ENCODE peak calls at places on chromosomes 7 and 10, in five cellular contexts. V is kidney epithelial cell, O is lower lobe of right lung, W is AG10803, G is foreskin keratinocyte. J is an unnamed sample.

GRCh38 chr10:75243426-75243825 is 7.7 kb upstream of the COMTD1 start:
- DNase-seq in V (no peak), O (no peak), W (no peak), G (no peak), J (no peak)

GRCh38 chr7:1548438-1548831 is 7.6 kb downstream of the TMEM184A start:
- DNase-seq in V (no peak), O (no peak), W (no peak), G (no peak), J (no peak)

GRCh38 chr10:101817542-101818118 is 614 bp downstream of the OGA start:
- DNase-seq in V (peak; percentile 79), O (peak; percentile 94), W (peak; percentile 94), G (peak; percentile 85), J (peak; percentile 96)

GRCh38 chr10:8453587-8453986 is 399.1 kb downstream of the GATA3 start:
- DNase-seq in V (no peak), O (peak; percentile 55), W (no peak), G (peak; percentile 65), J (no peak)

GRCh38 chr10:116715396-116715795 is 27.0 kb downstream of the HSPA12A start:
- DNase-seq in V (no peak), O (no peak), W (peak; percentile 43), G (no peak), J (no peak)

GRCh38 chr10:3260066-3260834 is 87.7 kb upstream of the PITRM1 start:
- DNase-seq in V (no peak), O (no peak), W (no peak), G (no peak), J (no peak)

GRCh38 chr7:1651897-1652296 is 18.2 kb upstream of the ELFN1 start:
- DNase-seq in V (no peak), O (no peak), W (no peak), G (no peak), J (no peak)

GRCh38 chr7:47811632-47812380 is 136.5 kb downstream of the PKD1L1 start:
- DNase-seq in V (no peak), O (no peak), W (no peak), G (no peak), J (no peak)

GRCh38 chr10:86770412-86770960 is 14.1 kb downstream of the BMPR1A start:
- DNase-seq in V (no peak), O (no peak), W (no peak), G (no peak), J (no peak)

GRCh38 chr7:70334883-70335282 is 736.6 kb downstream of the AUTS2 start:
- DNase-seq in V (no peak), O (no peak), W (no peak), G (no peak), J (no peak)

GRCh38 chr10:19954601-19955000 is 138.4 kb downstream of the PLXDC2 start:
- DNase-seq in V (no peak), O (no peak), W (no peak), G (no peak), J (no peak)

GRCh38 chr10:79001082-79001885 is 67.5 kb upstream of the ZMIZ1 start:
- DNase-seq in V (no peak), O (no peak), W (peak; percentile 33), G (no peak), J (no peak)

GRCh38 chr10:11367505-11367904 is 243.9 kb downstream of the USP6NL start:
- DNase-seq in V (no peak), O (no peak), W (no peak), G (no peak), J (no peak)
- TF ChIP-seq CTCF in V (no peak), O (no peak), W (no peak), G (no peak), J (no peak)

GRCh38 chr10:1274746-1275544 is 218.8 kb downstream of the WDR37 start:
- DNase-seq in V (no peak), O (no peak), W (no peak), G (no peak), J (no peak)
- TF ChIP-seq CTCF in V (no peak), O (no peak), W (no peak), G (no peak), J (no peak)

GRCh38 chr7:85186083-85186520 is 754 bp downstream of the SEMA3D start:
- DNase-seq in V (no peak), O (no peak), W (peak; percentile 51), G (peak; percentile 60), J (peak; percentile 66)

GRCh38 chr7:85183296-85183695 is 3.6 kb downstream of the SEMA3D start:
- DNase-seq in V (no peak), O (no peak), W (no peak), G (no peak), J (no peak)

GRCh38 chr7:85186521-85187241 is at the start of gene SEMA3D:
- DNase-seq in V (no peak), O (peak; percentile 66), W (peak; percentile 84), G (peak; percentile 75), J (peak; percentile 88)

GRCh38 chr7:85184599-85185354 is 2.1 kb downstream of the SEMA3D start:
- DNase-seq in V (no peak), O (peak; percentile 43), W (peak; percentile 40), G (no peak), J (peak; percentile 20)

GRCh38 chr7:85185355-85186082 is 1.3 kb downstream of the SEMA3D start:
- DNase-seq in V (no peak), O (peak; percentile 43), W (peak; percentile 65), G (peak; percentile 75), J (peak; percentile 71)
- TF ChIP-seq CTCF in V (peak; percentile 13), O (no peak), W (peak; percentile 44), G (peak; percentile 69), J (peak; percentile 32)

GRCh38 chr7:90836937-90837336 is 240.8 kb downstream of the CDK14 start:
- DNase-seq in V (no peak), O (no peak), W (peak; percentile 72), G (no peak), J (no peak)

GRCh38 chr7:90835861-90836260 is 239.7 kb downstream of the CDK14 start:
- DNase-seq in V (no peak), O (no peak), W (no peak), G (peak; percentile 30), J (no peak)

GRCh38 chr7:90841759-90842429 is 245.8 kb downstream of the CDK14 start:
- DNase-seq in V (no peak), O (no peak), W (no peak), G (no peak), J (no peak)

GRCh38 chr7:90839892-90840291 is 243.8 kb downstream of the CDK14 start:
- DNase-seq in V (no peak), O (no peak), W (no peak), G (no peak), J (no peak)

GRCh38 chr7:90838799-90839198 is 242.7 kb downstream of the CDK14 start:
- DNase-seq in V (no peak), O (no peak), W (no peak), G (no peak), J (no peak)
- TF ChIP-seq CTCF in V (no peak), O (no peak), W (no peak), G (no peak), J (no peak)

GRCh38 chr7:148135106-148135505 is 455.5 kb upstream of the C7orf33 start:
- DNase-seq in V (no peak), O (no peak), W (peak; percentile 57), G (no peak), J (no peak)
- TF ChIP-seq CTCF in V (no peak), O (no peak), W (no peak), G (no peak), J (no peak)

GRCh38 chr10:127243490-127244272 is 47.3 kb upstream of the INSYN2A start:
- DNase-seq in V (no peak), O (no peak), W (peak; percentile 31), G (peak; percentile 9), J (peak; percentile 41)
- TF ChIP-seq CTCF in V (peak; percentile 87), O (peak; percentile 55), W (peak; percentile 60), G (peak; percentile 62), J (peak; percentile 79)

DNA sequence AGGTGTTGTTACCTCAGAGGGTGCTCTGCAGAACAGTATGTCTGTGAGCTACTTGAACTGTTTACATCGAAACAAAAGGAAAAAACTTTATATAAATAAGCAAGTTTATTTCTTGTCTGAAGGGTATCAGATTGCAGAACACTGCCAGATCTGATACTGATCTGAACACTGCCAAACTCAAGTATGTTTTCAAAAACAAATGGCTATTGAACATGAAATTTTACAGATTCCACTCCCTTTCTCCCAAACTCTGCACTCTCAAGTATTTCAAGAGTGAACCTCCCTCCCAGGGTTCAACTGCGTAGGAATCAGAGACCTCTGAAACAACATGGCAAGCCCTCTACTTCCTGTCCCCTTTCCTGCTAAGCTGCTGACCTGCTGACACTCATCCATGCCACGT is 216.6 kb downstream of the ZNF33B start:
- DNase-seq in V (no peak), O (no peak), W (no peak), G (no peak), J (no peak)
- TF ChIP-seq CTCF in V (no peak), O (no peak), W (no peak), G (no peak), J (no peak)